ENCODE peak calls at places on chromosomes 7 and 10, in four cellular contexts. W is NCI-H460; A is effector CD8-positive, alpha-beta T cell; V is globus pallidus. R is an unnamed sample.

GRCh38 chr7:36895112-36895511 is 170.8 kb upstream of the AOAH start:
- DNase-seq in A (no peak), W (no peak), V (no peak), R (no peak)

GRCh38 chr10:87923233-87923632 is 59.8 kb downstream of the PTEN start:
- DNase-seq in V (no peak), W (no peak), A (no peak), R (no peak)

GRCh38 chr10:178208-178607 is 43.0 kb downstream of the ZMYND11 start:
- DNase-seq in A (no peak), V (peak), W (peak), R (peak)

GRCh38 chr10:7054915-7055314 is 355.9 kb downstream of the SFMBT2 start:
- DNase-seq in W (peak), V (no peak), A (no peak), R (peak)

GRCh38 chr7:44987996-44988395 is 9.2 kb upstream of the MYO1G start:
- DNase-seq in A (no peak), V (no peak), W (no peak), R (no peak)

GRCh38 chr10:43311794-43312193 is 44.9 kb upstream of the RASGEF1A start:
- DNase-seq in V (no peak), A (no peak), W (no peak), R (no peak)

GRCh38 chr7:32075612-32076011 is 5.4 kb upstream of the PDE1C start:
- DNase-seq in W (no peak), V (peak), A (no peak), R (no peak)

GRCh38 chr7:102323914-102324195 is 32.4 kb downstream of the SPDYE6 start:
- DNase-seq in W (no peak), V (no peak), A (no peak), R (no peak)

GRCh38 chr10:71745659-71746250 is 26.2 kb upstream of the C10orf105 start:
- DNase-seq in V (no peak), W (no peak), A (no peak), R (no peak)

GRCh38 chr7:33892945-33893344 is 12.4 kb upstream of the BMPER start:
- DNase-seq in W (no peak), V (no peak), A (no peak), R (no peak)

GRCh38 chr7:55423277-55423711 is 58.2 kb downstream of the LANCL2 start:
- DNase-seq in V (no peak), W (no peak), A (no peak), R (no peak)

GRCh38 chr10:119205926-119206602 is 1.3 kb upstream of the GRK5 start:
- DNase-seq in W (no peak), V (peak), A (peak), R (no peak)

GRCh38 chr7:94375713-94376112 is 19.0 kb upstream of the COL1A2 start:
- DNase-seq in A (no peak), W (peak), V (no peak), R (peak)

GRCh38 chr7:103857435-103857834 is 132.0 kb downstream of the RELN start:
- DNase-seq in V (no peak), A (no peak), W (no peak), R (no peak)

GRCh38 chr7:98348726-98349474 is 52.0 kb downstream of the BAIAP2L1 start:
- DNase-seq in A (no peak), W (no peak), V (no peak), R (no peak)

GRCh38 chr10:66045859-66046258 is 880.0 kb upstream of the LRRTM3 start:
- DNase-seq in A (no peak), V (no peak), W (no peak), R (no peak)

GRCh38 chr10:31659665-31660064 is 269.0 kb downstream of the ARHGAP12 start:
- DNase-seq in A (no peak), V (no peak), W (no peak), R (no peak)

GRCh38 chr10:131703527-131703926 is 197.3 kb upstream of the PPP2R2D start:
- DNase-seq in V (no peak), W (no peak), A (no peak), R (no peak)

GRCh38 chr10:10527861-10528562 is 489.7 kb upstream of the CELF2 start:
- DNase-seq in V (no peak), W (no peak), A (no peak), R (no peak)

GRCh38 chr10:28842321-28842720 is 165.0 kb downstream of the BAMBI start:
- DNase-seq in A (no peak), V (peak), W (no peak), R (peak)

GRCh38 chr7:47357398-47357797 is 224.5 kb downstream of the TNS3 start:
- DNase-seq in V (no peak), W (no peak), A (no peak), R (no peak)

GRCh38 chr10:72688208-72688651 is 3.7 kb upstream of the MCU start:
- DNase-seq in W (peak), A (no peak), V (no peak), R (peak)

GRCh38 chr7:69847921-69848612 is 249.8 kb downstream of the AUTS2 start:
- DNase-seq in W (no peak), A (no peak), V (no peak), R (no peak)

GRCh38 chr7:141014091-141014490 is 661 bp downstream of the MRPS33 start:
- DNase-seq in W (no peak), V (peak), A (no peak), R (no peak)

GRCh38 chr7:77383333-77383740 is 32.8 kb downstream of the GSAP start:
- DNase-seq in A (no peak), V (no peak), W (no peak), R (no peak)

GRCh38 chr10:93746844-93747284 is 10.9 kb upstream of the LGI1 start:
- DNase-seq in W (peak), A (no peak), V (no peak), R (peak)

GRCh38 chr7:93883078-93883916 is 7.3 kb downstream of the TFPI2 start:
- DNase-seq in A (no peak), W (no peak), V (no peak), R (no peak)

GRCh38 chr7:77337456-77337990 is 78.6 kb downstream of the GSAP start:
- DNase-seq in W (no peak), V (no peak), A (no peak), R (no peak)

GRCh38 chr10:132973903-132974241 is 31.5 kb upstream of the CFAP46 start:
- DNase-seq in W (no peak), V (no peak), A (no peak), R (no peak)